ENCODE peak calls at places on chromosomes 4 and X, in seven cellular contexts. One of them, this sample, is unnamed.

GRCh38 chr4:623914-624626 is 1.3 kb upstream of the PDE6B start:
- DNase-seq in choroid plexus epithelial cell: no peak
- DNase-seq in astrocyte of the spinal cord: no peak
- DNase-seq in AG04449: no peak
- DNase-seq in colonic mucosa: no peak
- DNase-seq in upper lobe of right lung: no peak
- DNase-seq in mammary epithelial cell: no peak
- DNase-seq in this sample: no peak

GRCh38 chr4:149735796-149736195 is 79.8 kb downstream of the IQCM start:
- DNase-seq in astrocyte of the spinal cord: no peak
- DNase-seq in choroid plexus epithelial cell: peak
- DNase-seq in upper lobe of right lung: no peak
- DNase-seq in colonic mucosa: no peak
- DNase-seq in mammary epithelial cell: peak
- DNase-seq in AG04449: no peak
- DNase-seq in this sample: peak

GRCh38 chrX:12319012-12319519 is 180.8 kb downstream of the FRMPD4 start:
- DNase-seq in colonic mucosa: no peak
- DNase-seq in upper lobe of right lung: no peak
- DNase-seq in mammary epithelial cell: peak
- DNase-seq in AG04449: no peak
- DNase-seq in astrocyte of the spinal cord: no peak
- DNase-seq in choroid plexus epithelial cell: no peak
- DNase-seq in this sample: no peak

GRCh38 chrX:107445636-107446035 is 3.8 kb upstream of the FRMPD3 start:
- DNase-seq in AG04449: no peak
- DNase-seq in astrocyte of the spinal cord: no peak
- DNase-seq in colonic mucosa: no peak
- DNase-seq in mammary epithelial cell: no peak
- DNase-seq in upper lobe of right lung: no peak
- DNase-seq in choroid plexus epithelial cell: no peak
- DNase-seq in this sample: no peak

GRCh38 chrX:10781847-10782530 is 161.6 kb upstream of the MID1 start:
- DNase-seq in colonic mucosa: no peak
- DNase-seq in astrocyte of the spinal cord: no peak
- DNase-seq in AG04449: no peak
- DNase-seq in mammary epithelial cell: peak
- DNase-seq in upper lobe of right lung: no peak
- DNase-seq in choroid plexus epithelial cell: no peak
- DNase-seq in this sample: peak

GRCh38 chr4:37748546-37748945 is 62.4 kb upstream of the RELL1 start:
- DNase-seq in colonic mucosa: no peak
- DNase-seq in mammary epithelial cell: no peak
- DNase-seq in AG04449: no peak
- DNase-seq in upper lobe of right lung: no peak
- DNase-seq in astrocyte of the spinal cord: no peak
- DNase-seq in choroid plexus epithelial cell: no peak
- DNase-seq in this sample: no peak

GRCh38 chr4:6403400-6403685 is 69.1 kb downstream of the PPP2R2C start:
- DNase-seq in AG04449: no peak
- DNase-seq in choroid plexus epithelial cell: no peak
- DNase-seq in astrocyte of the spinal cord: no peak
- DNase-seq in colonic mucosa: no peak
- DNase-seq in upper lobe of right lung: no peak
- DNase-seq in mammary epithelial cell: no peak
- DNase-seq in this sample: no peak

GRCh38 chrX:153333271-153333670 is 682 bp upstream of the ZNF275 start:
- DNase-seq in AG04449: peak
- DNase-seq in astrocyte of the spinal cord: peak
- DNase-seq in colonic mucosa: no peak
- DNase-seq in choroid plexus epithelial cell: peak
- DNase-seq in upper lobe of right lung: no peak
- DNase-seq in mammary epithelial cell: peak
- DNase-seq in this sample: peak

GRCh38 chr4:1339489-1339888 is 7.5 kb upstream of the UVSSA start:
- DNase-seq in astrocyte of the spinal cord: no peak
- DNase-seq in choroid plexus epithelial cell: no peak
- DNase-seq in AG04449: no peak
- DNase-seq in colonic mucosa: no peak
- DNase-seq in upper lobe of right lung: no peak
- DNase-seq in mammary epithelial cell: no peak
- DNase-seq in this sample: no peak

GRCh38 chr4:155665054-155665453 is 1.6 kb upstream of the GUCY1A1 start:
- DNase-seq in AG04449: no peak
- DNase-seq in colonic mucosa: no peak
- DNase-seq in choroid plexus epithelial cell: no peak
- DNase-seq in mammary epithelial cell: no peak
- DNase-seq in astrocyte of the spinal cord: no peak
- DNase-seq in upper lobe of right lung: no peak
- DNase-seq in this sample: no peak

GRCh38 chrX:132875705-132876508 is 82.5 kb downstream of the HS6ST2 start:
- DNase-seq in astrocyte of the spinal cord: no peak
- DNase-seq in colonic mucosa: no peak
- DNase-seq in AG04449: no peak
- DNase-seq in upper lobe of right lung: no peak
- DNase-seq in mammary epithelial cell: no peak
- DNase-seq in choroid plexus epithelial cell: no peak
- DNase-seq in this sample: no peak

GRCh38 chr4:5798447-5798846 is 87.4 kb downstream of the EVC start:
- DNase-seq in colonic mucosa: no peak
- DNase-seq in choroid plexus epithelial cell: no peak
- DNase-seq in AG04449: no peak
- DNase-seq in upper lobe of right lung: no peak
- DNase-seq in mammary epithelial cell: no peak
- DNase-seq in astrocyte of the spinal cord: no peak
- DNase-seq in this sample: no peak

GRCh38 chr4:139913995-139914394 is 240.0 kb downstream of the MAML3 start:
- DNase-seq in choroid plexus epithelial cell: peak
- DNase-seq in colonic mucosa: no peak
- DNase-seq in AG04449: peak
- DNase-seq in mammary epithelial cell: no peak
- DNase-seq in astrocyte of the spinal cord: peak
- DNase-seq in upper lobe of right lung: no peak
- DNase-seq in this sample: no peak

GRCh38 chr4:140427919-140428471 is 547 bp upstream of the CLGN start:
- DNase-seq in AG04449: no peak
- DNase-seq in choroid plexus epithelial cell: no peak
- DNase-seq in mammary epithelial cell: no peak
- DNase-seq in astrocyte of the spinal cord: no peak
- DNase-seq in colonic mucosa: no peak
- DNase-seq in upper lobe of right lung: no peak
- DNase-seq in this sample: no peak

GRCh38 chr4:157115613-157116340 is 39.8 kb downstream of the GLRB start:
- DNase-seq in colonic mucosa: no peak
- DNase-seq in mammary epithelial cell: peak
- DNase-seq in astrocyte of the spinal cord: peak
- DNase-seq in choroid plexus epithelial cell: peak
- DNase-seq in AG04449: peak
- DNase-seq in upper lobe of right lung: no peak
- DNase-seq in this sample: peak

GRCh38 chr4:3285558-3286334 is 7.1 kb upstream of the RGS12 start:
- DNase-seq in AG04449: no peak
- DNase-seq in choroid plexus epithelial cell: peak
- DNase-seq in astrocyte of the spinal cord: peak
- DNase-seq in mammary epithelial cell: peak
- DNase-seq in upper lobe of right lung: peak
- DNase-seq in colonic mucosa: no peak
- DNase-seq in this sample: peak

GRCh38 chrX:46758163-46758955 is 559 bp downstream of the SLC9A7 start:
- DNase-seq in AG04449: no peak
- DNase-seq in choroid plexus epithelial cell: no peak
- DNase-seq in colonic mucosa: no peak
- DNase-seq in upper lobe of right lung: peak
- DNase-seq in astrocyte of the spinal cord: peak
- DNase-seq in mammary epithelial cell: peak
- DNase-seq in this sample: peak

DNA sequence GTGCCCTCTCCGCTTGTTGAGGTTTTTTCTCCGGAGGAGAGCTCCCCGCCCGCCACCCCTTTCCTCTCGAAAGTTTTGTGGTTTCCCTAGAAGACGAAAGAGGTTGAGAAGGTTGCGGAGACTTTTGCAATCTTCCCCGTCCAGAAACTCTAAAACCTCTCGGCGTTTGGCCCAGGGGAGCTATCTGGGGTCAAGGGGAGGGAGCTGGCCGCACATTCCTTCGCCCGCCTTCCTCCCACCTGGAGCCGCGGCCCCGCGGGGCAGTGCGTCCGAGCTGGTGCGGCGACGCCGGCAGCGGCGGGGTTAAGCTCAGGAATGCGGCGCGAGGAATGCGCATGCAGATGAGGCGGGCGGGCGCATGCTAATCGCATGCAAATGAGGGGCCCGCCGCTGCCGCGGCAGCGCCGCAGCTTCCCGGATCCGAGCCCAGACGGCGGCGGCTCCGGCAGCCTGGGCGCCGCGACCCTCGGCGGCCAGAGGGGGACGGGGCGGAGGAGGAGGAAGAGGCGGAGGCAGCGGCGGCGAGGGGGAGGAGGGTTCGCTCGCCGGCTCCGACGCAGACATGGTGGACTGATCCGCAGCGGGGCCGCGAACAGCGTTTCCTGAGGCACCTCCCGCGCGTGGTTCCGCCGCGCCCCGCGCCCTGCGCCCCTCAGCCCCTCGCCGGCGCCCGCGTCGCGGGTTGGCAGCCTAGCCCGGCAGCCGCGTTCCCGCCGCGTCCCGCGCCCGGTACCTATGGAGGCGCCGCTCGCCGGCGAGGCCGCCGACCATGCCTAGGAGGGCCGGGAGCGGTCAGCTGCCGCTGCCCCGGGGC is at the start of gene WWC2:
- DNase-seq in choroid plexus epithelial cell: peak
- DNase-seq in astrocyte of the spinal cord: peak
- DNase-seq in colonic mucosa: peak
- DNase-seq in mammary epithelial cell: peak
- DNase-seq in AG04449: peak
- DNase-seq in upper lobe of right lung: peak
- DNase-seq in this sample: peak
- TF ChIP-seq CTCF in choroid plexus epithelial cell: no peak
- TF ChIP-seq CTCF in astrocyte of the spinal cord: no peak
- TF ChIP-seq CTCF in colonic mucosa: no peak
- TF ChIP-seq CTCF in mammary epithelial cell: no peak
- TF ChIP-seq CTCF in AG04449: peak
- TF ChIP-seq CTCF in upper lobe of right lung: no peak
- TF ChIP-seq CTCF in this sample: no peak

GRCh38 chr4:113524505-113525186 is 236.9 kb downstream of the CAMK2D start:
- DNase-seq in astrocyte of the spinal cord: no peak
- DNase-seq in colonic mucosa: no peak
- DNase-seq in choroid plexus epithelial cell: no peak
- DNase-seq in mammary epithelial cell: no peak
- DNase-seq in upper lobe of right lung: no peak
- DNase-seq in AG04449: no peak
- DNase-seq in this sample: no peak

GRCh38 chr4:113524096-113524495 is 237.4 kb downstream of the CAMK2D start:
- DNase-seq in astrocyte of the spinal cord: no peak
- DNase-seq in colonic mucosa: no peak
- DNase-seq in mammary epithelial cell: no peak
- DNase-seq in choroid plexus epithelial cell: no peak
- DNase-seq in AG04449: no peak
- DNase-seq in upper lobe of right lung: no peak
- DNase-seq in this sample: no peak

GRCh38 chr4:113522433-113522832 is 239.1 kb downstream of the CAMK2D start:
- DNase-seq in colonic mucosa: no peak
- DNase-seq in upper lobe of right lung: no peak
- DNase-seq in choroid plexus epithelial cell: no peak
- DNase-seq in astrocyte of the spinal cord: no peak
- DNase-seq in mammary epithelial cell: no peak
- DNase-seq in AG04449: no peak
- DNase-seq in this sample: no peak
- H3K4me3 ChIP-seq in colonic mucosa: no peak
- H3K4me3 ChIP-seq in upper lobe of right lung: no peak
- H3K4me3 ChIP-seq in choroid plexus epithelial cell: no peak
- H3K4me3 ChIP-seq in astrocyte of the spinal cord: no peak
- H3K4me3 ChIP-seq in mammary epithelial cell: no peak
- H3K4me3 ChIP-seq in AG04449: no peak
- H3K4me3 ChIP-seq in this sample: no peak

DNA sequence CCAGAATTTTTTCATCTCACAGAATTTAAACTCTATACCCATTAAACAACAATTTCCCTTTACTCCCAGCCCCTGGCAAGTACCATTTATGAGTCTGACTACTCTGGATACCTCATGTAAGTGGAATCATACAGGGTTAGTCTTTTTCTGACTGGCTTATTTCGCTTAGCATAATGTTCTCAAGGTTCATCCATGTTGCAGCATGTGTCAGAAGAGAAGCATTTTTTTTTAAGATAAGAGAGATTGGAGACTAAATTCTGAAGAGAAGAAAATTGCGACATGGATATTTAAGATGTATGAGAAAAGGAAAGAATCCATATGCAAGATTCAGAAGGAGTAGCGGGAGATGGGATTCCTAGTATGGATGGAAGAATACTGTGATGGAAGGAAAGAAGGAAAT is 11.3 kb upstream of the SLC9B1 start:
- DNase-seq in colonic mucosa: no peak
- DNase-seq in upper lobe of right lung: no peak
- DNase-seq in astrocyte of the spinal cord: no peak
- DNase-seq in choroid plexus epithelial cell: no peak
- DNase-seq in AG04449: no peak
- DNase-seq in mammary epithelial cell: no peak
- DNase-seq in this sample: no peak
- TF ChIP-seq CTCF in colonic mucosa: no peak
- TF ChIP-seq CTCF in upper lobe of right lung: no peak
- TF ChIP-seq CTCF in astrocyte of the spinal cord: no peak
- TF ChIP-seq CTCF in choroid plexus epithelial cell: no peak
- TF ChIP-seq CTCF in AG04449: no peak
- TF ChIP-seq CTCF in mammary epithelial cell: no peak
- TF ChIP-seq CTCF in this sample: no peak

GRCh38 chr4:113594231-113594556 is 167.3 kb downstream of the CAMK2D start:
- DNase-seq in upper lobe of right lung: no peak
- DNase-seq in choroid plexus epithelial cell: no peak
- DNase-seq in mammary epithelial cell: no peak
- DNase-seq in colonic mucosa: no peak
- DNase-seq in astrocyte of the spinal cord: no peak
- DNase-seq in AG04449: no peak
- DNase-seq in this sample: no peak

GRCh38 chr4:113588895-113589668 is 172.5 kb downstream of the CAMK2D start:
- DNase-seq in upper lobe of right lung: no peak
- DNase-seq in AG04449: no peak
- DNase-seq in astrocyte of the spinal cord: no peak
- DNase-seq in mammary epithelial cell: no peak
- DNase-seq in choroid plexus epithelial cell: no peak
- DNase-seq in colonic mucosa: no peak
- DNase-seq in this sample: no peak

GRCh38 chr4:113587640-113588275 is 173.8 kb downstream of the CAMK2D start:
- DNase-seq in colonic mucosa: no peak
- DNase-seq in AG04449: no peak
- DNase-seq in upper lobe of right lung: no peak
- DNase-seq in mammary epithelial cell: no peak
- DNase-seq in choroid plexus epithelial cell: no peak
- DNase-seq in astrocyte of the spinal cord: no peak
- DNase-seq in this sample: no peak

GRCh38 chr4:113593400-113594230 is 167.9 kb downstream of the CAMK2D start:
- DNase-seq in AG04449: no peak
- DNase-seq in upper lobe of right lung: no peak
- DNase-seq in colonic mucosa: no peak
- DNase-seq in mammary epithelial cell: no peak
- DNase-seq in choroid plexus epithelial cell: no peak
- DNase-seq in astrocyte of the spinal cord: no peak
- DNase-seq in this sample: no peak

DNA sequence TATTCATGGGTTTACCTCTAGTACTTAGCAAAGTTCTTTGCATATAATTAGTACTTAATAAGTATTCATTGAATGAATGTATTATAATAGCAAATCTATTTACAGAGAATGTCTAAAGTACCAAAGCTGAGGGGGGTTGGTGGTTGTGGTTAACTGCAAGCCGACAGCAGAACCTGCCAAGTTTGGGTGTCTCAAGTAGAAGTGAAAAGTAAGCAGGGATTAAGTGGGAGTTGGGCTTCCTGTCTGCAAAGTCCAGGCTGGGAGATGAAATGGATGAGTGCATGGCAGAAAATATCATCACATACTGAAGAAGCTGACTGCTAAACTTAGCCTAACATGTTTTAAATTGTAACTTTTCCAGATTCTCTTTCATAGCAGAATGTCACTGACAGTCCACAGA is 169.6 kb downstream of the CAMK2D start:
- DNase-seq in choroid plexus epithelial cell: peak
- DNase-seq in astrocyte of the spinal cord: peak
- DNase-seq in upper lobe of right lung: no peak
- DNase-seq in mammary epithelial cell: no peak
- DNase-seq in AG04449: peak
- DNase-seq in colonic mucosa: no peak
- DNase-seq in this sample: no peak
- H3K4me3 ChIP-seq in choroid plexus epithelial cell: no peak
- H3K4me3 ChIP-seq in astrocyte of the spinal cord: no peak
- H3K4me3 ChIP-seq in upper lobe of right lung: no peak
- H3K4me3 ChIP-seq in mammary epithelial cell: no peak
- H3K4me3 ChIP-seq in AG04449: no peak
- H3K4me3 ChIP-seq in colonic mucosa: no peak
- H3K4me3 ChIP-seq in this sample: no peak

This sample was measured in epithelial cell of esophagus.